ENCODE peak calls at places on chromosome 5, in eight cellular contexts. One of them, this sample, is unnamed.

GRCh38 chr5:3182477-3182876 is 413.2 kb upstream of the IRX1 start:
- DNase-seq in fibroblast of mammary gland: no peak
- DNase-seq in choroid plexus epithelial cell: no peak
- DNase-seq in colonic mucosa: no peak
- DNase-seq in tibial artery: no peak
- DNase-seq in SK-N-SH: no peak
- DNase-seq in adipocyte: no peak
- DNase-seq in heart left ventricle: no peak
- DNase-seq in this sample: no peak

GRCh38 chr5:125277494-125278154 is 531.2 kb upstream of the ZNF608 start:
- DNase-seq in fibroblast of mammary gland: peak; percentile 90
- DNase-seq in choroid plexus epithelial cell: peak; percentile 82
- DNase-seq in colonic mucosa: no peak
- DNase-seq in tibial artery: no peak
- DNase-seq in SK-N-SH: no peak
- DNase-seq in adipocyte: peak; percentile 42
- DNase-seq in heart left ventricle: no peak
- DNase-seq in this sample: no peak

GRCh38 chr5:73513996-73514395 is 15.8 kb downstream of the BTF3 start:
- DNase-seq in fibroblast of mammary gland: no peak
- DNase-seq in choroid plexus epithelial cell: no peak
- DNase-seq in colonic mucosa: peak; percentile 64
- DNase-seq in tibial artery: no peak
- DNase-seq in SK-N-SH: no peak
- DNase-seq in adipocyte: no peak
- DNase-seq in heart left ventricle: no peak
- DNase-seq in this sample: no peak

GRCh38 chr5:6758201-6758600 is 45.0 kb downstream of the TENT4A start:
- DNase-seq in fibroblast of mammary gland: no peak
- DNase-seq in choroid plexus epithelial cell: no peak
- DNase-seq in colonic mucosa: no peak
- DNase-seq in tibial artery: no peak
- DNase-seq in SK-N-SH: no peak
- DNase-seq in adipocyte: no peak
- DNase-seq in heart left ventricle: no peak
- DNase-seq in this sample: no peak

GRCh38 chr5:175457466-175457865 is 13.5 kb upstream of the DRD1 start:
- DNase-seq in fibroblast of mammary gland: no peak
- DNase-seq in choroid plexus epithelial cell: no peak
- DNase-seq in colonic mucosa: no peak
- DNase-seq in tibial artery: no peak
- DNase-seq in SK-N-SH: no peak
- DNase-seq in adipocyte: no peak
- DNase-seq in heart left ventricle: no peak
- DNase-seq in this sample: no peak

GRCh38 chr5:88813805-88814584 is 69.0 kb downstream of the MEF2C start:
- DNase-seq in fibroblast of mammary gland: no peak
- DNase-seq in choroid plexus epithelial cell: no peak
- DNase-seq in colonic mucosa: no peak
- DNase-seq in tibial artery: no peak
- DNase-seq in SK-N-SH: no peak
- DNase-seq in adipocyte: no peak
- DNase-seq in heart left ventricle: no peak
- DNase-seq in this sample: no peak

GRCh38 chr5:59367791-59368394 is 525.6 kb downstream of the PDE4D start:
- DNase-seq in fibroblast of mammary gland: peak; percentile 73
- DNase-seq in choroid plexus epithelial cell: peak; percentile 90
- DNase-seq in colonic mucosa: peak; percentile 71
- DNase-seq in tibial artery: peak; percentile 68
- DNase-seq in SK-N-SH: peak; percentile 39
- DNase-seq in adipocyte: peak; percentile 84
- DNase-seq in heart left ventricle: peak; percentile 52
- DNase-seq in this sample: peak; percentile 45

GRCh38 chr5:175235251-175235963 is 208.6 kb downstream of the DRD1 start:
- DNase-seq in fibroblast of mammary gland: no peak
- DNase-seq in choroid plexus epithelial cell: no peak
- DNase-seq in colonic mucosa: no peak
- DNase-seq in tibial artery: no peak
- DNase-seq in SK-N-SH: no peak
- DNase-seq in adipocyte: no peak
- DNase-seq in heart left ventricle: no peak
- DNase-seq in this sample: peak; percentile 22

GRCh38 chr5:175821790-175822211 is 49.6 kb upstream of the CPLX2 start:
- DNase-seq in fibroblast of mammary gland: no peak
- DNase-seq in choroid plexus epithelial cell: no peak
- DNase-seq in colonic mucosa: no peak
- DNase-seq in tibial artery: no peak
- DNase-seq in SK-N-SH: no peak
- DNase-seq in adipocyte: no peak
- DNase-seq in heart left ventricle: no peak
- DNase-seq in this sample: no peak

GRCh38 chr5:89421035-89421434 is 538.1 kb upstream of the MEF2C start:
- DNase-seq in fibroblast of mammary gland: peak; percentile 11
- DNase-seq in choroid plexus epithelial cell: peak; percentile 64
- DNase-seq in colonic mucosa: no peak
- DNase-seq in tibial artery: no peak
- DNase-seq in SK-N-SH: no peak
- DNase-seq in adipocyte: peak; percentile 22
- DNase-seq in heart left ventricle: no peak
- DNase-seq in this sample: peak; percentile 24

GRCh38 chr5:59893061-59893435 is 478 bp downstream of the PDE4D start:
- DNase-seq in fibroblast of mammary gland: no peak
- DNase-seq in choroid plexus epithelial cell: no peak
- DNase-seq in colonic mucosa: no peak
- DNase-seq in tibial artery: no peak
- DNase-seq in SK-N-SH: no peak
- DNase-seq in adipocyte: no peak
- DNase-seq in heart left ventricle: no peak
- DNase-seq in this sample: no peak

GRCh38 chr5:72596956-72597355 is 89.7 kb upstream of the ZNF366 start:
- DNase-seq in fibroblast of mammary gland: no peak
- DNase-seq in choroid plexus epithelial cell: no peak
- DNase-seq in colonic mucosa: no peak
- DNase-seq in tibial artery: no peak
- DNase-seq in SK-N-SH: no peak
- DNase-seq in adipocyte: peak; percentile 35
- DNase-seq in heart left ventricle: no peak
- DNase-seq in this sample: no peak

GRCh38 chr5:138241688-138242547 is 28.8 kb upstream of the CDC23 start:
- DNase-seq in fibroblast of mammary gland: no peak
- DNase-seq in choroid plexus epithelial cell: no peak
- DNase-seq in colonic mucosa: no peak
- DNase-seq in tibial artery: peak; percentile 64
- DNase-seq in SK-N-SH: peak; percentile 87
- DNase-seq in adipocyte: peak; percentile 40
- DNase-seq in heart left ventricle: peak; percentile 35
- DNase-seq in this sample: no peak

GRCh38 chr5:66877843-66878242 is 281.6 kb downstream of the MAST4 start:
- DNase-seq in fibroblast of mammary gland: peak; percentile 12
- DNase-seq in choroid plexus epithelial cell: peak; percentile 60
- DNase-seq in colonic mucosa: no peak
- DNase-seq in tibial artery: no peak
- DNase-seq in SK-N-SH: no peak
- DNase-seq in adipocyte: peak; percentile 34
- DNase-seq in heart left ventricle: no peak
- DNase-seq in this sample: no peak

DNA sequence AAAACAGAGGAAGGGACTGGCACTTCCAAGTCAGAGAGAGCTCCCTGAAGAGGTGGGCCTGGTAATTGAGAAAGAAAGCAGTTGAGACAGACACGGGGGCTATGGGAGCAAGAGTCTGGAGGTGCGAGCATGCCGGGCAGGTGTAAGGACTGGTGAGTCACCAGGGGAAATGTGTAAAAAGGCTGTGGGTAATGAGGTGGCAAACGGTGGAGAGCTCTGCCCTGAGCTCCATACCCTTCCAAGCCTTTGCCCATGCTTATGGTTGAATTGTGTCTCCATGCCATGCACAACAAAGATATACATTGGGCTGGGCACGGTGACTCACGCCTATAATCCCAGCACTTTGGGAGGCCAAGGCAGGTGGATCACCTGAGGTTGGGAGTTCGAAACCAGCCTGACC is 18.0 kb upstream of the JADE2 start:
- DNase-seq in fibroblast of mammary gland: no peak
- DNase-seq in choroid plexus epithelial cell: no peak
- DNase-seq in colonic mucosa: peak; percentile 34
- DNase-seq in tibial artery: peak; percentile 33
- DNase-seq in SK-N-SH: no peak
- DNase-seq in adipocyte: no peak
- DNase-seq in heart left ventricle: no peak
- DNase-seq in this sample: no peak
- H3K4me3 ChIP-seq in fibroblast of mammary gland: no peak overlapping the region
- H3K4me3 ChIP-seq in choroid plexus epithelial cell: no peak overlapping the region
- H3K4me3 ChIP-seq in colonic mucosa: peak overlapping the region; percentile 35
- H3K4me3 ChIP-seq in tibial artery: no peak overlapping the region
- H3K4me3 ChIP-seq in SK-N-SH: no peak overlapping the region
- H3K4me3 ChIP-seq in adipocyte: peak overlapping the region; percentile 68
- H3K4me3 ChIP-seq in heart left ventricle: no peak overlapping the region
- H3K4me3 ChIP-seq in this sample: no peak overlapping the region

GRCh38 chr5:54220230-54221040 is 89.9 kb downstream of the ARL15 start:
- DNase-seq in fibroblast of mammary gland: no peak
- DNase-seq in choroid plexus epithelial cell: no peak
- DNase-seq in colonic mucosa: no peak
- DNase-seq in tibial artery: no peak
- DNase-seq in SK-N-SH: peak; percentile 6
- DNase-seq in adipocyte: no peak
- DNase-seq in heart left ventricle: no peak
- DNase-seq in this sample: no peak
- H3K4me3 ChIP-seq in fibroblast of mammary gland: no peak overlapping the region
- H3K4me3 ChIP-seq in choroid plexus epithelial cell: no peak overlapping the region
- H3K4me3 ChIP-seq in colonic mucosa: no peak overlapping the region
- H3K4me3 ChIP-seq in tibial artery: no peak overlapping the region
- H3K4me3 ChIP-seq in SK-N-SH: no peak overlapping the region
- H3K4me3 ChIP-seq in adipocyte: peak overlapping the region; percentile 71
- H3K4me3 ChIP-seq in heart left ventricle: peak overlapping the region; percentile 0
- H3K4me3 ChIP-seq in this sample: no peak overlapping the region

GRCh38 chr5:139569276-139569955 is 8.3 kb downstream of the UBE2D2 start:
- DNase-seq in fibroblast of mammary gland: peak; percentile 21
- DNase-seq in choroid plexus epithelial cell: peak; percentile 30
- DNase-seq in colonic mucosa: no peak
- DNase-seq in tibial artery: no peak
- DNase-seq in SK-N-SH: no peak
- DNase-seq in adipocyte: no peak
- DNase-seq in heart left ventricle: no peak
- DNase-seq in this sample: no peak
- H3K4me3 ChIP-seq in fibroblast of mammary gland: no peak overlapping the region
- H3K4me3 ChIP-seq in choroid plexus epithelial cell: no peak overlapping the region
- H3K4me3 ChIP-seq in colonic mucosa: no peak overlapping the region
- H3K4me3 ChIP-seq in tibial artery: no peak overlapping the region
- H3K4me3 ChIP-seq in SK-N-SH: no peak overlapping the region
- H3K4me3 ChIP-seq in adipocyte: no peak overlapping the region
- H3K4me3 ChIP-seq in heart left ventricle: no peak overlapping the region
- H3K4me3 ChIP-seq in this sample: no peak overlapping the region

DNA sequence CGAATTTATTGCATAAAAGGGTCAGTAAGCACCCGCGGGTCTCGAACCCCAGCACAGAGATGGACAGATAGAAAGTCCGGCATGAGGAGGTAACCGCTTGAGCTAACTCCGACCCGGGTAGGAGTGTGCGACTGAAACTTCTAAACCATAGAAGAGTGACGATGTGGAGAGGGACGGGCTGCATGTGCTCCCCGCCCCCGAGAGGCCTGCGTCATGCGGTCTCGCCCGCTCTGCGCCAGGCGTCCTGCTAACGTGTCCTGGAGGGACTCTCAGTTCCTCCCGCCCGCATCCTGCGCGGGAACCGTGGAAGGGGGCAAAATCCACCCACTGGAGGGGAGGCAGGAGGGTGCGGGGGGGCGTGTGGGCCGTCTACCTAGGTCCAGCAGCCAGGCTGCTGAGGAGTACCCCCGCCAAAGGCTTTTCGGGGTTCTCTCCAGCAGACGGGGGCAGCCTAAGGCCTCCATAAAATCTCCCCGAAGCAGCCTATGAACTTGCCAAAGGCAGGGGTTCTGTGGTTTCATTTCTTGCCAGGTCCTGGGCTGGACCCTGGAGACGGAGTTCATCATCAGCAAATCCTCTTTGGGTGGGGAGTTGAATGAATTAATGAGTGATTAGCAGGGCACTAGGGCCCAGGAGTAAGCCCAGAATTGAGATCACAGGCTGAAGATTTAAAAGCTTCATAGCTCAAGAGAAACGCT is 51.8 kb downstream of the TGFBI start:
- DNase-seq in fibroblast of mammary gland: peak; percentile 95
- DNase-seq in choroid plexus epithelial cell: peak; percentile 92
- DNase-seq in colonic mucosa: peak; percentile 98
- DNase-seq in tibial artery: peak; percentile 95
- DNase-seq in SK-N-SH: no peak
- DNase-seq in adipocyte: peak; percentile 97
- DNase-seq in heart left ventricle: peak; percentile 92
- DNase-seq in this sample: no peak
- H3K4me3 ChIP-seq in fibroblast of mammary gland: peak overlapping the region; percentile 59
- H3K4me3 ChIP-seq in choroid plexus epithelial cell: peak overlapping the region; percentile 65
- H3K4me3 ChIP-seq in colonic mucosa: peak overlapping the region; percentile 26
- H3K4me3 ChIP-seq in tibial artery: peak overlapping the region; percentile 52
- H3K4me3 ChIP-seq in SK-N-SH: no peak overlapping the region
- H3K4me3 ChIP-seq in adipocyte: peak overlapping the region; percentile 80
- H3K4me3 ChIP-seq in heart left ventricle: peak overlapping the region; percentile 63
- H3K4me3 ChIP-seq in this sample: no peak overlapping the region

This sample was measured in SK-N-MC.